ENCODE peak calls at places on chromosomes 2 and 18, in seven cellular contexts. P is uterus, E is BE2C, I is GM23338, J is pancreas, W is AG09309, K is stomach. L is an unnamed sample.

GRCh38 chr2:222572761-222573174 is 83.1 kb downstream of the FARSB start:
- DNase-seq in P (no peak), E (no peak), I (no peak), J (no peak), W (peak; percentile 24), K (no peak), L (peak; percentile 16)

GRCh38 chr2:28250006-28250405 is 142.7 kb upstream of the FOSL2 start:
- DNase-seq in P (no peak), E (peak; percentile 61), I (no peak), J (no peak), W (peak; percentile 64), K (no peak), L (peak; percentile 54)

GRCh38 chr18:13374096-13374467 is 155.5 kb downstream of the LDLRAD4 start:
- DNase-seq in P (no peak), E (no peak), I (no peak), J (no peak), W (no peak), K (no peak), L (no peak)

GRCh38 chr2:68709421-68709911 is 25.1 kb upstream of the ARHGAP25 start:
- DNase-seq in P (no peak), E (peak; percentile 20), I (peak; percentile 86), J (no peak), W (no peak), K (no peak), L (peak; percentile 23)

GRCh38 chr18:25830787-25831186 is 259.6 kb downstream of the SS18 start:
- DNase-seq in P (no peak), E (no peak), I (no peak), J (no peak), W (peak; percentile 52), K (peak; percentile 34), L (peak; percentile 36)

GRCh38 chr2:229927817-229928321 is 5.6 kb downstream of the FBXO36 start:
- DNase-seq in P (no peak), E (no peak), I (no peak), J (no peak), W (no peak), K (no peak), L (peak; percentile 10)

GRCh38 chr2:147572622-147573021 is 272.2 kb upstream of the ACVR2A start:
- DNase-seq in P (no peak), E (no peak), I (no peak), J (no peak), W (no peak), K (no peak), L (no peak)

GRCh38 chr2:128154225-128154624 is 63.2 kb downstream of the UGGT1 start:
- DNase-seq in P (no peak), E (peak; percentile 31), I (no peak), J (no peak), W (no peak), K (no peak), L (no peak)

GRCh38 chr18:74333091-74333490 is 17.5 kb downstream of the C18orf63 start:
- DNase-seq in P (no peak), E (peak; percentile 63), I (no peak), J (no peak), W (no peak), K (no peak), L (no peak)

GRCh38 chr18:51321696-51322095 is 124.2 kb upstream of the MEX3C start:
- DNase-seq in P (no peak), E (no peak), I (peak; percentile 22), J (no peak), W (no peak), K (no peak), L (no peak)

GRCh38 chr2:97005353-97005752 is 19.0 kb upstream of the FAM178B start:
- DNase-seq in P (no peak), E (no peak), I (peak; percentile 51), J (no peak), W (no peak), K (no peak), L (no peak)

GRCh38 chr2:9222246-9222898 is 15.8 kb downstream of the ASAP2 start:
- DNase-seq in P (no peak), E (no peak), I (no peak), J (no peak), W (no peak), K (no peak), L (no peak)

GRCh38 chr18:49305688-49306336 is 154.6 kb downstream of the DYM start:
- DNase-seq in P (no peak), E (no peak), I (no peak), J (no peak), W (no peak), K (no peak), L (no peak)

GRCh38 chr18:7945882-7946281 is 378.8 kb downstream of the PTPRM start:
- DNase-seq in P (peak; percentile 27), E (no peak), I (no peak), J (no peak), W (peak; percentile 73), K (no peak), L (peak; percentile 56)

GRCh38 chr2:153495725-153496124 is 17.2 kb upstream of the RPRM start:
- DNase-seq in P (no peak), E (no peak), I (no peak), J (no peak), W (no peak), K (no peak), L (no peak)

GRCh38 chr2:127084611-127085031 is 22.3 kb downstream of the BIN1 start:
- DNase-seq in P (no peak), E (no peak), I (no peak), J (no peak), W (no peak), K (no peak), L (no peak)

GRCh38 chr2:205041472-205042130 is 496.3 kb downstream of the PARD3B start:
- DNase-seq in P (no peak), E (no peak), I (no peak), J (no peak), W (no peak), K (no peak), L (no peak)

GRCh38 chr18:61891271-61891670 is 1.5 kb downstream of the RNF152 start:
- DNase-seq in P (no peak), E (no peak), I (no peak), J (no peak), W (no peak), K (no peak), L (no peak)

GRCh38 chr2:237996041-237996593 is 29.3 kb downstream of the UBE2F start:
- DNase-seq in P (no peak), E (no peak), I (no peak), J (no peak), W (peak; percentile 66), K (no peak), L (peak; percentile 53)

GRCh38 chr2:60400462-60400861 is 153.0 kb downstream of the BCL11A start:
- DNase-seq in P (no peak), E (no peak), I (no peak), J (no peak), W (no peak), K (no peak), L (no peak)

GRCh38 chr2:220076734-220077133 is 449.3 kb downstream of the SLC4A3 start:
- DNase-seq in P (no peak), E (no peak), I (no peak), J (no peak), W (peak; percentile 71), K (no peak), L (peak; percentile 87)

GRCh38 chr18:80175451-80176235 is 66.6 kb downstream of the ADNP2 start:
- DNase-seq in P (no peak), E (no peak), I (no peak), J (no peak), W (no peak), K (peak; percentile 43), L (no peak)

GRCh38 chr2:43192039-43192438 is 34.4 kb downstream of the ZFP36L2 start:
- DNase-seq in P (no peak), E (no peak), I (peak; percentile 83), J (no peak), W (no peak), K (no peak), L (no peak)

DNA sequence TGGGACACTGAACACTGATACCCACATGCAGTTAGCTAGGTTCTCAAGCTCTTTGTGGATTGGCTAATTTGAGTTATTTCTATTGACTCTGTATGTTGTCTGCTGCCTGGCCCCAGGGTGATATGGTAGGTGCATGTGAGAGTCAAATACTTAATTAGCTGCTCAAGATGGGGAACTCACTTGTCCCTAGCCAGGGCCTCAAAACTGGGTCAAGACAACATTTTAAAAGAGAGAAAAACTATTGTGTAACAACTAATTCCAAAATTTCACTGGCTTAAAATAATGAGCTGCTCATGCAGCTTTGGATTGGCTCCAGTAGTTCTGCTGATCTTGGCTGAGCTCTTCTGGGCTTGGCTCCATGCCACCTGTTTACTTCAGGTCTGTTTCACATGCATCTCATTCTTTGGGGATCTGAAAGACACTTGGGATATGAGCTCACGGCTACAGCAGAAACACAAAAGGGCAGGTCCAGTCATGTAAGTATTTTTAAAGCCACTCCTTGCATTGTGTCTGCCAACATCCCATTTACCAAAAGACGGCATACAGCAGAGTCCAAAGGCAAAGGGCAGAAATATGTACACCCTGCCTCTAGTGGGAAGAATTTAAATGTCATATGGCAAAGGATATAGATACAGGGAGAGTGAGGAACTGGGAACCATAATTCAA is 716.8 kb downstream of the SUCLG1 start:
- DNase-seq in P (no peak), E (no peak), I (no peak), J (no peak), W (no peak), K (no peak), L (no peak)
- TF ChIP-seq CTCF in P (no peak), E (no peak), I (no peak), J (no peak), W (no peak), K (no peak), L (no peak)

DNA sequence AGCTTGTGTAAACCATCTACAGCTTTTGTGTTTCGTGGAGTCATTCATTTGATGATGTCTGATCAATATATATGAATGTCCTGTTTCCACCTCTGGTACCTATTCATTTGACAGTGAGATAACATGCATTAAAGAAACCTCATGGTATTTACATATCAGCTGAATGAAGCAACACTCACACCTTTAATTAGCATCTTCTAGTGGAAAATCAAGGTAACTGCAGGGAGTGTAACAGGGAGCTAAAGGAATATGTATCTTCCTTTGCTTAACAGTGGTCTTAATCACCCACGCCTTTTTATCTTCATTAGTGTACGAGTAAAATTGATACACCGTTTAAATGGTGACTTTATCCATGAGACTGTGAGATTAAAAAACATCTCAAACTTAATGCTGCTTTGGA is 15.6 kb downstream of the SLC39A10 start:
- DNase-seq in P (no peak), E (no peak), I (peak; percentile 63), J (no peak), W (no peak), K (no peak), L (no peak)
- TF ChIP-seq CTCF in P (no peak), E (no peak), I (peak; percentile 47), J (peak; percentile 9), W (no peak), K (no peak), L (no peak)

DNA sequence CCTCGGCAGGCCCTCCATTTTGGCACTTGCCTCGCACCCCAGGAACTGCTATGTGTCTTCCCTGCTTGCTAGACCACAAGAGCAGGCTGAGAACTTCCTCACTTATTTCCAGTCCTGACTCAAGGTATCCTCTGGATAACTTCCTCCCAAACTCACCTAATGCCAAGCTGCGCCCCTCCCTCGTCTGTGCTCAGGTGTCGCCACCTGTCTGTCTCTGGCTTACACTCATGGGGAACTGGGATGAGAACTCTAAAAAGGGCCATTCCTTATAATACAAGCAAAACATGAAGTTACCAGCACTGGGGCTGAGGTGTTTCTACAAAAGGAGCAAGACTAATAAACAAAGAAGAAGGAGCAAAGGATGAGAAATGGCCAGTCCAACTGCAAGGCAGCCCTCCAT is 191.5 kb upstream of the RMP24 start:
- DNase-seq in P (no peak), E (no peak), I (peak; percentile 48), J (no peak), W (no peak), K (no peak), L (no peak)
- TF ChIP-seq CTCF in P (no peak), E (no peak), I (peak; percentile 38), J (no peak), W (no peak), K (no peak), L (no peak)

GRCh38 chr2:26471278-26471677 is 6.6 kb downstream of the OTOF start:
- DNase-seq in P (no peak), E (no peak), I (peak; percentile 50), J (no peak), W (no peak), K (no peak), L (no peak)
- TF ChIP-seq CTCF in P (no peak), E (peak; percentile 45), I (peak; percentile 40), J (no peak), W (no peak), K (no peak), L (no peak)